ENCODE peak calls at places on chromosomes 11 and 22, in eight cellular contexts. Q is lower lobe of right lung, O is heart right ventricle, U is Calu3, A is GM23248, I is glutamatergic neuron, F is left ventricle myocardium inferior, Z is GM12865. V is an unnamed sample.

GRCh38 chr11:84800755-84801346 is 826.3 kb downstream of the DLG2 start:
- DNase-seq in Q (no peak), O (no peak), U (peak), A (peak), I (no peak), F (no peak), Z (no peak), V (no peak)

GRCh38 chr11:72696866-72697428 is 22.7 kb upstream of the PDE2A start:
- DNase-seq in Q (no peak), O (peak), U (no peak), A (peak), I (peak), F (peak), Z (no peak), V (peak)

GRCh38 chr11:94583213-94583884 is 16.2 kb downstream of the PIWIL4 start:
- DNase-seq in Q (no peak), O (no peak), U (no peak), A (no peak), I (no peak), F (no peak), Z (no peak), V (no peak)

GRCh38 chr22:21937041-21937820 is 15.4 kb downstream of the PPM1F start:
- DNase-seq in Q (peak), O (no peak), U (peak), A (peak), I (peak), F (no peak), Z (no peak), V (no peak)

GRCh38 chr22:46178755-46179505 is 28.6 kb downstream of the PPARA start:
- DNase-seq in Q (no peak), O (no peak), U (no peak), A (peak), I (no peak), F (no peak), Z (no peak), V (no peak)

GRCh38 chr11:76167590-76167989 is 38.7 kb downstream of the WNT11 start:
- DNase-seq in Q (no peak), O (no peak), U (no peak), A (peak), I (no peak), F (no peak), Z (no peak), V (no peak)

GRCh38 chr11:34302046-34302921 is 55.5 kb downstream of the ABTB2 start:
- DNase-seq in Q (no peak), O (no peak), U (peak), A (peak), I (no peak), F (no peak), Z (peak), V (no peak)

GRCh38 chr11:33531743-33532181 is 168.9 kb downstream of the C11orf91 start:
- DNase-seq in Q (no peak), O (no peak), U (no peak), A (peak), I (no peak), F (no peak), Z (no peak), V (no peak)

GRCh38 chr11:86524603-86525352 is 147.6 kb downstream of the ME3 start:
- DNase-seq in Q (no peak), O (no peak), U (no peak), A (peak), I (no peak), F (no peak), Z (no peak), V (no peak)

GRCh38 chr22:23305922-23306374 is 125.6 kb downstream of the BCR start:
- DNase-seq in Q (peak), O (peak), U (no peak), A (peak), I (no peak), F (peak), Z (no peak), V (peak)

GRCh38 chr11:115903179-115903578 is 399.0 kb upstream of the CADM1 start:
- DNase-seq in Q (no peak), O (no peak), U (no peak), A (no peak), I (no peak), F (no peak), Z (no peak), V (no peak)

GRCh38 chr11:78940500-78941225 is 366.0 kb upstream of the NARS2 start:
- DNase-seq in Q (no peak), O (no peak), U (no peak), A (no peak), I (peak), F (no peak), Z (no peak), V (no peak)

GRCh38 chr11:46277313-46277622 is 194 bp upstream of the CREB3L1 start:
- DNase-seq in Q (no peak), O (no peak), U (peak), A (peak), I (no peak), F (no peak), Z (peak), V (peak)

GRCh38 chr11:35804446-35805040 is 139.3 kb upstream of the LDLRAD3 start:
- DNase-seq in Q (no peak), O (no peak), U (no peak), A (no peak), I (no peak), F (no peak), Z (no peak), V (no peak)

GRCh38 chr11:75031224-75031753 is 42.6 kb downstream of the NEU3 start:
- DNase-seq in Q (no peak), O (no peak), U (peak), A (peak), I (no peak), F (no peak), Z (no peak), V (peak)

GRCh38 chr11:3178349-3178748 is 13.2 kb upstream of the OSBPL5 start:
- DNase-seq in Q (no peak), O (no peak), U (no peak), A (peak), I (no peak), F (no peak), Z (no peak), V (no peak)

GRCh38 chr22:32775957-32776356 is 25.5 kb upstream of the TIMP3 start:
- DNase-seq in Q (no peak), O (no peak), U (no peak), A (peak), I (no peak), F (no peak), Z (peak), V (no peak)

GRCh38 chr11:66720223-66720898 is 8.7 kb downstream of the SPTBN2 start:
- DNase-seq in Q (peak), O (no peak), U (peak), A (peak), I (no peak), F (no peak), Z (peak), V (peak)

GRCh38 chr11:33829430-33830141 is 55.3 kb upstream of the FBXO3 start:
- DNase-seq in Q (no peak), O (peak), U (peak), A (peak), I (peak), F (peak), Z (peak), V (peak)

GRCh38 chr11:47468598-47469214 is 19.8 kb upstream of the RAPSN start:
- DNase-seq in Q (no peak), O (no peak), U (no peak), A (peak), I (no peak), F (no peak), Z (no peak), V (no peak)

GRCh38 chr22:44743804-44744211 is 8.6 kb upstream of the ARHGAP8 start:
- DNase-seq in Q (no peak), O (no peak), U (no peak), A (no peak), I (no peak), F (no peak), Z (no peak), V (no peak)

GRCh38 chr11:119091966-119092879 is 7.5 kb downstream of the HMBS start:
- DNase-seq in Q (no peak), O (no peak), U (no peak), A (peak), I (no peak), F (no peak), Z (no peak), V (no peak)

GRCh38 chr11:118923721-118924587 is 1.8 kb downstream of the BCL9L start:
- DNase-seq in Q (no peak), O (no peak), U (no peak), A (peak), I (no peak), F (no peak), Z (no peak), V (no peak)

GRCh38 chr11:17528181-17528691 is 16.0 kb downstream of the USH1C start:
- DNase-seq in Q (no peak), O (peak), U (peak), A (peak), I (peak), F (peak), Z (peak), V (peak)

V was measured in testis.